ENCODE peak calls at places on chromosomes 13 and 19, in four cellular contexts. S is CD4-positive, alpha-beta T cell; X is NCI-H1105; N is EL. M is an unnamed sample.

GRCh38 chr19:5356428-5356827 is 15.8 kb upstream of the PTPRS start:
- DNase-seq in S (no peak), X (no peak), N (no peak), M (no peak)

GRCh38 chr19:44948237-44948636 is 2.4 kb downstream of the APOC2 start:
- DNase-seq in S (no peak), X (no peak), N (no peak), M (no peak)

GRCh38 chr19:2578391-2578826 is 102.5 kb downstream of the GADD45B start:
- DNase-seq in S (no peak), X (no peak), N (peak), M (no peak)

GRCh38 chr19:15466851-15467733 is 2.7 kb upstream of the RASAL3 start:
- DNase-seq in S (peak), X (no peak), N (peak), M (no peak)

GRCh38 chr13:66532845-66533244 is 697.3 kb downstream of the PCDH9 start:
- DNase-seq in S (no peak), X (no peak), N (no peak), M (no peak)

GRCh38 chr13:41596190-41596589 is 138.8 kb downstream of the RGCC start:
- DNase-seq in S (no peak), X (no peak), N (no peak), M (no peak)

GRCh38 chr19:44618640-44619357 is 5.4 kb downstream of the IGSF23 start:
- DNase-seq in S (no peak), X (no peak), N (no peak), M (no peak)

GRCh38 chr19:41521860-41522555 is 54.0 kb upstream of the CEACAM21 start:
- DNase-seq in S (peak), X (peak), N (no peak), M (peak)

GRCh38 chr19:38433268-38433733 is at the start of gene RYR1:
- DNase-seq in S (peak), X (no peak), N (peak), M (peak)

GRCh38 chr19:3369337-3370213 is 3.2 kb downstream of the NFIC start:
- DNase-seq in S (no peak), X (no peak), N (peak), M (no peak)

GRCh38 chr13:80037505-80037888 is 303.4 kb downstream of the SPRY2 start:
- DNase-seq in S (no peak), X (no peak), N (peak), M (no peak)

GRCh38 chr19:23420824-23421223 is 25.6 kb upstream of the ZNF91 start:
- DNase-seq in S (no peak), X (no peak), N (no peak), M (no peak)

GRCh38 chr19:40229926-40230417 is 3.5 kb upstream of the CCNP start:
- DNase-seq in S (no peak), X (no peak), N (no peak), M (no peak)

GRCh38 chr19:33273881-33274662 is 28.3 kb downstream of the CEBPA start:
- DNase-seq in S (no peak), X (no peak), N (peak), M (no peak)

GRCh38 chr19:5369962-5370367 is 29.4 kb upstream of the PTPRS start:
- DNase-seq in S (peak), X (no peak), N (peak), M (peak)

GRCh38 chr19:16470911-16471811 is 609 bp downstream of the EPS15L1 start:
- DNase-seq in S (peak), X (no peak), N (peak), M (no peak)

GRCh38 chr19:43455321-43456113 is 9.9 kb downstream of the LYPD3 start:
- DNase-seq in S (no peak), X (no peak), N (no peak), M (no peak)

GRCh38 chr19:15432629-15433518 is 14.1 kb upstream of the AKAP8L start:
- DNase-seq in S (peak), X (peak), N (peak), M (peak)

GRCh38 chr13:76610819-76611415 is 275.3 kb downstream of the KCTD12 start:
- DNase-seq in S (no peak), X (peak), N (no peak), M (no peak)

GRCh38 chr19:45886427-45887310 is 728 bp upstream of the IRF2BP1 start:
- DNase-seq in S (peak), X (peak), N (peak), M (peak)

GRCh38 chr19:52689804-52690394 is 44.9 kb downstream of the ZNF611 start:
- DNase-seq in S (peak), X (peak), N (no peak), M (peak)

GRCh38 chr13:44679602-44680001 is 103.5 kb upstream of the TSC22D1 start:
- DNase-seq in S (no peak), X (no peak), N (no peak), M (no peak)

GRCh38 chr13:30991922-30992321 is 59.5 kb downstream of the TEX26 start:
- DNase-seq in S (no peak), X (no peak), N (no peak), M (no peak)

GRCh38 chr13:70407486-70407885 is 299.2 kb upstream of the KLHL1 start:
- DNase-seq in S (no peak), X (no peak), N (no peak), M (no peak)

GRCh38 chr13:103388839-103389238 is 322.6 kb upstream of the SLC10A2 start:
- DNase-seq in S (no peak), X (no peak), N (no peak), M (no peak)

GRCh38 chr19:43639507-43640423 is at the start of gene CADM4:
- DNase-seq in S (peak), X (peak), N (no peak), M (peak)

GRCh38 chr13:45180713-45181601 is 19.9 kb downstream of the KCTD4 start:
- DNase-seq in S (no peak), X (no peak), N (no peak), M (no peak)

GRCh38 chr19:45659096-45659729 is 8.8 kb upstream of the GIPR start:
- DNase-seq in S (no peak), X (no peak), N (no peak), M (no peak)